ENCODE peak calls at places on chromosomes 13 and 19, in ten cellular contexts. D, I, P, Y, W, V, L, X, E and T are unnamed samples. For H3K36me3, the result is how much of the 10 kb centered on the place peaks cover.

GRCh38 chr19:12647490-12648071 is 19.0 kb downstream of the MAN2B1 start:
- DNase-seq in I (no peak), E (no peak), P (peak), V (no peak), D (peak), W (no peak), L (no peak), X (peak), Y (peak), T (peak)

GRCh38 chr13:102191951-102192461 is 209.8 kb downstream of the FGF14 start:
- DNase-seq in I (peak), P (peak), D (no peak), V (no peak), X (no peak), E (no peak), L (peak), W (no peak), Y (no peak), T (no peak)

GRCh38 chr13:47929156-47929555 is 71.9 kb downstream of the SUCLA2 start:
- DNase-seq in V (no peak), E (no peak), P (no peak), D (no peak), L (no peak), Y (no peak), I (no peak), W (no peak), X (no peak), T (no peak)

GRCh38 chr13:21901326-21901725 is 230.5 kb downstream of the FGF9 start:
- DNase-seq in E (no peak), I (no peak), Y (no peak), L (no peak), P (no peak), W (no peak), D (no peak), X (no peak), V (no peak), T (no peak)

GRCh38 chr19:5128251-5128931 is 159.5 kb downstream of the KDM4B start:
- DNase-seq in X (peak), E (no peak), L (no peak), Y (peak), V (no peak), D (no peak), I (no peak), W (no peak), P (peak), T (no peak)

GRCh38 chr19:16571689-16572331 is 405 bp downstream of the SLC35E1 start:
- DNase-seq in D (no peak), E (no peak), L (peak), V (no peak), Y (peak), X (no peak), I (no peak), W (no peak), P (no peak), T (no peak)

GRCh38 chr19:2047449-2048103 is 3.5 kb downstream of the MKNK2 start:
- DNase-seq in L (no peak), V (peak), D (no peak), Y (peak), E (no peak), I (no peak), X (no peak), W (no peak), P (no peak), T (peak)

GRCh38 chr19:6065685-6066365 is 44.5 kb downstream of the RFX2 start:
- DNase-seq in Y (no peak), L (no peak), D (peak), W (peak), X (peak), E (no peak), P (no peak), V (peak), I (no peak), T (no peak)

GRCh38 chr13:69641773-69642172 is 465.9 kb upstream of the ATXN8OS start:
- DNase-seq in E (no peak), L (no peak), X (no peak), P (no peak), V (no peak), D (no peak), W (no peak), Y (no peak), I (no peak), T (no peak)

GRCh38 chr19:5960005-5961001 is 17.6 kb downstream of the RANBP3 start:
- DNase-seq in W (no peak), D (no peak), I (no peak), Y (no peak), P (no peak), L (no peak), V (no peak), X (no peak), E (no peak), T (no peak)

GRCh38 chr13:81639984-81640582 is 1299.2 kb upstream of the SPRY2 start:
- DNase-seq in P (no peak), W (peak), D (no peak), E (no peak), Y (no peak), I (no peak), X (no peak), V (no peak), L (no peak), T (no peak)

GRCh38 chr13:98044301-98044700 is 90.8 kb downstream of the IPO5 start:
- DNase-seq in L (no peak), W (no peak), P (no peak), I (no peak), Y (no peak), X (no peak), E (no peak), D (no peak), V (no peak), T (no peak)

GRCh38 chr19:40210919-40211318 is 7.3 kb downstream of the TTC9B start:
- DNase-seq in P (no peak), W (no peak), L (no peak), I (no peak), Y (no peak), E (no peak), V (no peak), X (no peak), D (no peak), T (no peak)

DNA sequence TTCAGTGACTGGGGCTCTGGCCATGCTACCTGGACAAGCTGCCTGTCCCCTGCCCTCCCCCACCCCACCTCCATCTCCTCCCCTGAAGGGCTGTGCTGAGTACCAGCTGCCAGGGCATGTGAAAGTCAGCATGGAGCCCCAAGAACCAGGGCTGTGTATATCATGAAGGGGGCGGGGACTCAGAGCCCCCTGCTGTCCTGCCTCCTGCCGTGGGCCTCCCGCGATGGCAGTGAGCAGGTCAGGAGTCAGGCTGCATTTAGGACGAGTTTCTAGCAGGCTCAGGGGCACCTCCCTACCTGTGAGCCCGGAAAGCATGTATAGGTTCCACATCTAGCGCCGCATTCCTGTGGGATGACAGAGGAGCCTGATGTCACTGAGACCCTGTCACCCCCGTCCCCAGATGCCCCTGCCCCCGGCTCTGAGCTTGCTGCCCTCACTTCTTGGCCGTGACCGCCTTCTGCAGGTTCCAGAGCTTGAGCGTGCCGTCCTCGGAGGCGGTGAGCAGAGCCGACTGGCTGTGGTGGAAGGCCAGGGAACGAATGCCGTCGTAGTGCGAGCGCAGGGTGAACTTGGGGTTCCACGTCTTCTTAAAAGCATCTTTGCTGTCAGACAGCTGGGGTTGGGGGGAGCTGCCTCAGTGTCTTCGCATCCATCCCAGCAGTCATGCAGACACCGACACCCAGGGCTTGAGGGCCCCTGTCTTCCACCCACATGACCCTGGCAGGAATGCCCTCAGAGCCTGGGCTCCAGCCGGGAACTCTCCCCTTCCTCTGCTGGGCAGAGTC is 8.3 kb upstream of the PRKD2 start:
- DNase-seq in D (no peak), Y (no peak), W (no peak), X (no peak), V (no peak), P (no peak), E (no peak), L (no peak), I (no peak), T (no peak)
- H3K36me3 ChIP-seq in D (under half), Y (under half), W (half or more), X (under half), V (half or more), P (half or more), E (half or more), L (half or more), I (under half), T (half or more)

GRCh38 chr19:48239582-48240141 is 16.1 kb downstream of the CARD8 start:
- DNase-seq in D (no peak), E (no peak), V (no peak), X (no peak), L (no peak), Y (peak), P (peak), W (no peak), I (no peak), T (peak)

GRCh38 chr19:48239120-48239519 is 16.6 kb downstream of the CARD8 start:
- DNase-seq in V (no peak), W (no peak), E (no peak), X (no peak), I (no peak), Y (no peak), D (no peak), P (no peak), L (no peak), T (no peak)

GRCh38 chr19:48237057-48237456 is 18.7 kb downstream of the CARD8 start:
- DNase-seq in I (no peak), E (no peak), Y (no peak), D (no peak), P (no peak), V (no peak), L (no peak), X (no peak), W (no peak), T (no peak)
- H3K36me3 ChIP-seq in I (under half), E (under half), Y (under half), D (under half), P (under half), V (under half), L (half or more), X (under half), W (under half), T (under half)

GRCh38 chr19:38907670-38908069 is 4.3 kb downstream of the CCER2 start:
- DNase-seq in E (no peak), P (no peak), L (no peak), W (no peak), Y (no peak), D (no peak), V (no peak), I (no peak), X (no peak), T (no peak)

GRCh38 chr19:38905186-38905539 is 5.4 kb downstream of the NFKBIB start:
- DNase-seq in Y (no peak), W (no peak), V (no peak), L (no peak), X (no peak), I (no peak), E (no peak), D (no peak), P (no peak), T (no peak)

GRCh38 chr19:38905620-38906019 is 5.9 kb downstream of the NFKBIB start:
- DNase-seq in Y (no peak), P (no peak), X (no peak), W (no peak), V (no peak), L (no peak), I (no peak), E (no peak), D (no peak), T (no peak)

GRCh38 chr19:38908854-38909253 is 3.1 kb downstream of the CCER2 start:
- DNase-seq in V (no peak), X (no peak), W (no peak), E (no peak), Y (no peak), D (no peak), I (no peak), L (no peak), P (no peak), T (no peak)

GRCh38 chr19:38907227-38907626 is 4.8 kb downstream of the CCER2 start:
- DNase-seq in X (no peak), Y (no peak), E (no peak), V (no peak), W (no peak), P (no peak), L (no peak), I (no peak), D (no peak), T (no peak)
- H3K36me3 ChIP-seq in X (under half), Y (under half), E (under half), V (under half), W (under half), P (under half), L (under half), I (under half), D (under half), T (under half)

DNA sequence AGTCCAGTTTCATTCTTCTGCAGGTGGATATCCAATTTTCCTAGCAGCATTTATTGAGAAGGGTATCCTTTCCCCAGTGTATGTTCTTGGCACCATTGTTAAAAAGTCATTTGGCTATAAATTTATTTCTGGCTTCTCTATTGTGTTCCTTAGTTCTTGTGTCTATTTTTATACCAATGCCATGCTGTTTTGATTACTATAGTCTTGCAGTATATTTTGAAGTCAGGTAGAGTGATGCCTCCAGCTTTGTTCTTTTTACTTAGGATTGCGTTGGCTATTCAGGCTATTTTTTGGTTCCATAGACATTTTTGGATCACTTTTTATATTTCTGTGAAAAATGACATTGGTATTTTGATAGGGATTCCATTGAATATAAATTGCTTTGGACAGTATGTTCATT is 71.7 kb upstream of the MLNR start:
- DNase-seq in P (no peak), E (no peak), W (no peak), V (no peak), X (no peak), L (no peak), Y (no peak), D (no peak), I (no peak), T (no peak)
- H3K36me3 ChIP-seq in P (under half), E (under half), W (under half), V (under half), X (under half), L (half or more), Y (under half), D (under half), I (under half), T (under half)